ENCODE peak calls at places on chromosomes 6 and 20, in six cellular contexts. Q is heart left ventricle; D is mammary epithelial cell; L is transverse colon; F is CD8-positive, alpha-beta memory T cell; U is esophagus squamous epithelium. H is an unnamed sample.

GRCh38 chr6:5087389-5087788 is 2.2 kb downstream of the PPP1R3G start:
- DNase-seq in Q (peak), D (no peak), L (peak), F (no peak), U (no peak), H (peak)

GRCh38 chr6:31559958-31560696 is 12.0 kb upstream of the LTA start:
- DNase-seq in Q (peak), D (peak), L (peak), F (no peak), U (no peak), H (no peak)

GRCh38 chr6:139553916-139554315 is 179.5 kb upstream of the CITED2 start:
- DNase-seq in Q (no peak), D (no peak), L (no peak), F (no peak), U (no peak), H (no peak)

GRCh38 chr20:43999848-44000247 is 85.2 kb downstream of the TOX2 start:
- DNase-seq in Q (no peak), D (no peak), L (no peak), F (no peak), U (no peak), H (no peak)

GRCh38 chr6:61682562-61682961 is 603.5 kb downstream of the KHDRBS2 start:
- DNase-seq in Q (no peak), D (no peak), L (no peak), F (no peak), U (no peak), H (no peak)

GRCh38 chr6:64074981-64075380 is 439.4 kb downstream of the PHF3 start:
- DNase-seq in Q (no peak), D (no peak), L (no peak), F (no peak), U (no peak), H (no peak)

GRCh38 chr6:91087864-91088263 is 501.0 kb upstream of the MAP3K7 start:
- DNase-seq in Q (no peak), D (no peak), L (no peak), F (no peak), U (no peak), H (no peak)

GRCh38 chr6:157885211-157885788 is 62.3 kb downstream of the SNX9 start:
- DNase-seq in Q (no peak), D (no peak), L (no peak), F (peak), U (no peak), H (no peak)

GRCh38 chr20:32820000-32820697 is 395 bp downstream of the MAPRE1 start:
- DNase-seq in Q (peak), D (no peak), L (no peak), F (peak), U (peak), H (peak)

GRCh38 chr6:169959129-169960002 is 207.9 kb downstream of the ERMARD start:
- DNase-seq in Q (peak), D (no peak), L (peak), F (peak), U (no peak), H (no peak)

GRCh38 chr20:39152126-39152525 is 190.0 kb downstream of the DHX35 start:
- DNase-seq in Q (no peak), D (no peak), L (no peak), F (no peak), U (no peak), H (no peak)

GRCh38 chr20:38875170-38875993 is 50.8 kb upstream of the FAM83D start:
- DNase-seq in Q (peak), D (no peak), L (peak), F (peak), U (no peak), H (no peak)

GRCh38 chr20:63946986-63947637 is 9.1 kb downstream of the UCKL1 start:
- DNase-seq in Q (peak), D (no peak), L (no peak), F (no peak), U (no peak), H (no peak)

GRCh38 chr6:17418281-17419188 is 25.1 kb downstream of the CAP2 start:
- DNase-seq in Q (no peak), D (peak), L (no peak), F (no peak), U (no peak), H (no peak)

GRCh38 chr6:36757206-36757605 is 59.6 kb downstream of the RAB44 start:
- DNase-seq in Q (no peak), D (no peak), L (peak), F (peak), U (no peak), H (no peak)

GRCh38 chr20:53827996-53828672 is 234.5 kb upstream of the ZNF217 start:
- DNase-seq in Q (peak), D (peak), L (no peak), F (no peak), U (no peak), H (peak)

GRCh38 chr20:16212790-16213189 is 360.5 kb downstream of the KIF16B start:
- DNase-seq in Q (no peak), D (no peak), L (no peak), F (no peak), U (no peak), H (no peak)

GRCh38 chr20:24590193-24590982 is 121.0 kb downstream of the SYNDIG1 start:
- DNase-seq in Q (no peak), D (no peak), L (no peak), F (no peak), U (no peak), H (no peak)

GRCh38 chr6:21593412-21593926 is at the start of gene SOX4:
- DNase-seq in Q (peak), D (peak), L (peak), F (peak), U (peak), H (peak)

GRCh38 chr6:109389650-109390274 is 7.5 kb upstream of the CD164 start:
- DNase-seq in Q (peak), D (peak), L (no peak), F (no peak), U (no peak), H (no peak)

GRCh38 chr6:17542243-17542642 is 57.9 kb upstream of the FAM8A1 start:
- DNase-seq in Q (no peak), D (no peak), L (no peak), F (no peak), U (no peak), H (no peak)

GRCh38 chr20:1920252-1920651 is 25.0 kb downstream of the SIRPA start:
- DNase-seq in Q (no peak), D (no peak), L (no peak), F (no peak), U (no peak), H (no peak)

GRCh38 chr20:56217820-56218219 is 30.7 kb upstream of the MC3R start:
- DNase-seq in Q (no peak), D (no peak), L (no peak), F (no peak), U (no peak), H (no peak)

GRCh38 chr6:144395014-144395413 is 109.9 kb downstream of the UTRN start:
- DNase-seq in Q (no peak), D (peak), L (no peak), F (no peak), U (no peak), H (no peak)

GRCh38 chr6:11609324-11610071 is 71.9 kb downstream of the TMEM170B start:
- DNase-seq in Q (peak), D (no peak), L (no peak), F (no peak), U (no peak), H (no peak)

GRCh38 chr6:56724455-56724854 is 81.8 kb upstream of the DST start:
- DNase-seq in Q (no peak), D (no peak), L (no peak), F (no peak), U (no peak), H (no peak)

GRCh38 chr6:2875840-2876207 is 27.3 kb downstream of the SERPINB9 start:
- DNase-seq in Q (peak), D (no peak), L (peak), F (peak), U (no peak), H (no peak)

GRCh38 chr6:20693466-20694063 is 159.3 kb downstream of the CDKAL1 start:
- DNase-seq in Q (no peak), D (peak), L (no peak), F (no peak), U (no peak), H (no peak)

GRCh38 chr20:31853481-31853880 is 8.1 kb upstream of the FOXS1 start:
- DNase-seq in Q (no peak), D (no peak), L (no peak), F (no peak), U (no peak), H (no peak)

GRCh38 chr20:910132-910839 is 5.8 kb downstream of the ANGPT4 start:
- DNase-seq in Q (no peak), D (no peak), L (no peak), F (no peak), U (no peak), H (peak)

GRCh38 chr20:911882-912600 is 4.1 kb downstream of the ANGPT4 start:
- DNase-seq in Q (no peak), D (no peak), L (no peak), F (no peak), U (no peak), H (no peak)

GRCh38 chr20:910840-911770 is 5.0 kb downstream of the ANGPT4 start:
- DNase-seq in Q (no peak), D (peak), L (no peak), F (no peak), U (no peak), H (peak)

GRCh38 chr20:906703-907102 is 9.4 kb downstream of the ANGPT4 start:
- DNase-seq in Q (no peak), D (no peak), L (no peak), F (no peak), U (no peak), H (peak)

GRCh38 chr20:909641-910040 is 6.5 kb downstream of the ANGPT4 start:
- DNase-seq in Q (no peak), D (no peak), L (no peak), F (no peak), U (no peak), H (no peak)
- H3K27ac ChIP-seq in Q (no peak), D (no peak), L (no peak), F (no peak), U (no peak), H (peak)

GRCh38 chr6:41515995-41516394 is 30.2 kb upstream of the FOXP4 start:
- DNase-seq in Q (no peak), D (no peak), L (no peak), F (no peak), U (no peak), H (no peak)

GRCh38 chr6:41517473-41517872 is 28.7 kb upstream of the FOXP4 start:
- DNase-seq in Q (no peak), D (no peak), L (no peak), F (no peak), U (no peak), H (no peak)

GRCh38 chr6:41518118-41518517 is 28.1 kb upstream of the FOXP4 start:
- DNase-seq in Q (no peak), D (no peak), L (peak), F (no peak), U (no peak), H (no peak)

GRCh38 chr6:41519748-41520699 is 26.2 kb upstream of the FOXP4 start:
- DNase-seq in Q (no peak), D (no peak), L (peak), F (no peak), U (no peak), H (no peak)

DNA sequence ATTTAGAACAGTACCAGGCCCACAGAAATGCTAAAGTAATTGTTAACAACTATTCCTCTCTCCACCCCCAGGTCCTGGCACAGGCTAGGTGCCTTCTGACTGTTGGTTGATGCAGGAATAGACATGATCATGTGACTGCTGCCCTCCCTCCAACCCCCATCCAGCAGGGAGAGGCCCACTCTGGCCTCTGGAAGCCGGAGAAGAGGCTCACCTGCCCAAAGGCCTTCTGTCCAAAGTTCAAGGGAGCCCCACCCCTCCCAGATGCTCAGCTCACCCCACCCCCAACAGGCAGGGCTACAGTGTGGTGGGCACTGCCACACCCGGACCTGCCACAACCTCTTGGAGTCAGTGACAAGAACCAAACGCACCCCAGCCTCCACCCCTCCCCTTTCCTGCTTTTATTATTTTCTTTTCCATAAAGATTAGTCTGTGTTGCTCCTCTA is 26.9 kb upstream of the FOXP4 start:
- DNase-seq in Q (no peak), D (no peak), L (peak), F (no peak), U (no peak), H (no peak)
- H3K27ac ChIP-seq in Q (no peak), D (no peak), L (peak), F (no peak), U (no peak), H (no peak)

DNA sequence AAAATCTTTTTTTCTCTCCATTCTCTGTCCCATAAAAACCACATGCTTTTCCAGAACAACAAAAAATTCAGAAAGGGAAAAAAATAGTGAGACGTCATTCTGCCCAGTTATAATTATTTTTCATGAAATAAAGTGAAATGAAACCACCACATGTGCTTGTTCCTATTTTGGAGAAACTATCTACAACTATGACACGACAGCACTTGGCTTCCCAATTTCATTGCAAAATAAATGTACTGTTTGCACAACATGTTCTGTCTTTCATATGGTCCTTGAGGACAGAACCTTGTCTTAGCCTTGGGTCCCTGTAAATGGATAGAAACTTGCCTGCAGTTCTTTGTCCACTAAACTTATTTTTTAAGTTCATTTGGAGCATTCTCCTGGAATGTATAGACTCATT is 5.6 kb upstream of the MAN1A1 start:
- DNase-seq in Q (no peak), D (no peak), L (no peak), F (no peak), U (no peak), H (peak)
- H3K27ac ChIP-seq in Q (peak), D (no peak), L (no peak), F (no peak), U (peak), H (peak)

DNA sequence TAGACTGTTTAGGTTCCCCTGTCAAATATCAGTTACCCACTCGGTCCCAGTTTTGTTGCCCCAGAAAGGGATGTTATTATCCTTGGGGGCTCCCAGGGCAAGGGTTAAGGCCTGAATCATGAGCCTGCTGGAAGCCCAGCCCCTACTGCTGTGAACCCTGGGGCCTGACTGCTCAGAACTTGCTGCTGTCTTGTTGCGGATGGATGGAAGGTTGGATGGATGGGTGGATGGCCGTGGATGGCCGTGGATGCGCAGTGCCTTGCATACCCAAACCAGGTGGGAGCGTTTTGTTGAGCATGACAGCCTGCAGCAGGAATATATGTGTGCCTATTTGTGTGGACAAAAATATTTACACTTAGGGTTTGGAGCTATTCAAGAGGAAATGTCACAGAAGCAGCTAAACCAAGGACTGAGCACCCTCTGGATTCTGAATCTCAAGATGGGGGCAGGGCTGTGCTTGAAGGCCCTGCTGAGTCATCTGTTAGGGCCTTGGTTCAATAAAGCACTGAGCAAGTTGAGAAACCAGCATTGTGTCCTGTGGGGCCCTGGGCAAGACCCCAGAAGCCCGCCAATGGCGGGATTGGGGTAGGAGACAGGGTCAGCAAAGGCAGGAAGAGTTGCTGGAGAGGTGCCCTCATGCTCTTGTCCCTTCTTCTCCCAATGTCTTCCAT is 9.6 kb downstream of the CDC25B start:
- DNase-seq in Q (no peak), D (peak), L (no peak), F (no peak), U (no peak), H (no peak)
- H3K27ac ChIP-seq in Q (peak), D (no peak), L (peak), F (no peak), U (peak), H (peak)

DNA sequence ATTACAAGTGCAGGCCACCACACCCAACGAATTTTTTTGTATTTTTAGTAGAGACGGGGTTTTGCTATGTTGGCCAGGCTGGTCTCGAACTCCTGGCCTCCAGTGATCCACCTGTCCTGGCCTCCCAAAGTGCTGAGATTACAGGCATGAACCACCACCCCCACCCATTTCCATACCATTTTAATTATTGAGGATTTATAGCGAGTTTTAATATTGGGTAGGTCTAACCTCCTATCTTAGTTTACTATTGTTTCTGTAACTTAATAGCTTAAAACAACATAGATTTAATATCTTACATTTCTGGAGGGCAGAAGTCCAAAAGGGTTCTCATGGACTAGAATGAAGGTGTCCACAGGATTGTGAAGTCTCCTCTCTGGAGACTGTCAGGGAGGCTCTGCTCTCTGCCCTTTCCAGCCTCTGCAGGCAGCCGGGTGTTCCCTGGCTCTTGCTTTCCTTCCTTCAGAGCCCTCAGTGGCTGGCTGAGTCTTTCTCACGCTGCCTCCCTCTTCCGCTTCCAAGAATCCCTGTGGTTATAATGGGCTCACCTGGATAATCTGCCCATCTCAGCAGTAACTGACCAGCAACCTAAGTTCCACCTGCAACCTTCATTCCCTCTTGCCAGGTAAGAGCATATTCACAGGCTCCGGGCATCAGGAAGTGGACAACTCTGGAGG is 18.6 kb upstream of the BCAS4 start:
- DNase-seq in Q (no peak), D (no peak), L (no peak), F (no peak), U (no peak), H (no peak)
- H3K27ac ChIP-seq in Q (no peak), D (no peak), L (no peak), F (no peak), U (no peak), H (no peak)

DNA sequence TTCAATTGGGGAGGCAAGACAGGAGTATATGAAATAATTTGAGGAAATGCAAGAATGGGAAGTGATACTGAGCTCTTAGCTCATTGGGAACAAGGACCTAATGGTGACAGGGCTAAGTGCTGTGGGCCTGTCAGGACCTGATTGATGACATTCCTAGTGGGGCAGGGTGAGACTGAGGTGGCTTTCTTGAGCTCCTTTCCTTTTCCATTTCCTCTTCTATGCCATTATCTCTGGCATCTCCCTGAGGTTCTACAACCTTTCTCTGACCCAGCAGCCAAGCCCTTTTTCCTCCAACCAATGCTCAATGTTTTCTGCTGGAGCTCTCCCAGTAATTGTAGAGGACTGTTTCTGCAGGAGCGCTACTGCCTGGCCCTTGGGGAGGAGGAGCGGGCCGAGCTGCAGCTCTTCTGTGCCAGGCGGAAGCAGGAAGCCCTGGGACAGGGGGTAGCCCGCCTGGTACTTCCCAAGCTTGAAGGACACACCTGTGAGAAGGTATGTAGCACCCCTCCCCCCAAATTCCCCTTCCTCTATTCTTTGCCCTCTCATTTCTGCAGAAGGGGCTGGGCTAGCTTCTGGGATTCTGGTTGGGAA is 2.8 kb upstream of the TOMM6 start:
- DNase-seq in Q (no peak), D (no peak), L (no peak), F (no peak), U (no peak), H (no peak)
- H3K27ac ChIP-seq in Q (peak), D (no peak), L (no peak), F (no peak), U (peak), H (no peak)

H was measured in tibial nerve.